ENCODE peak calls at places on chromosome 6, in six cellular contexts. H is fibroblast of lung; N is brain microvascular endothelial cell; Z is ascending aorta; M is CD4-positive, alpha-beta T cell; O is stomach. X is an unnamed sample.

GRCh38 chr6:133551847-133552331 is 310.7 kb downstream of the EYA4 start:
- DNase-seq in M (no peak), O (no peak), N (peak; percentile 98), H (peak; percentile 99), Z (no peak), X (no peak)

GRCh38 chr6:128515550-128516513 is 4.6 kb downstream of the PTPRK start:
- DNase-seq in M (no peak), Z (no peak), N (no peak), O (no peak), H (peak; percentile 71), X (no peak)

GRCh38 chr6:64259372-64259771 is 623.8 kb downstream of the PHF3 start:
- DNase-seq in M (no peak), N (no peak), O (no peak), Z (no peak), H (no peak), X (no peak)

GRCh38 chr6:28945360-28945759 is 21.6 kb upstream of the TRIM27 start:
- DNase-seq in H (no peak), N (no peak), M (no peak), O (no peak), Z (no peak), X (no peak)

GRCh38 chr6:167532410-167533294 is 207.8 kb downstream of the TTLL2 start:
- DNase-seq in M (no peak), Z (no peak), N (no peak), H (no peak), O (no peak), X (no peak)

GRCh38 chr6:151916680-151917164 is 109.2 kb downstream of the ESR1 start:
- DNase-seq in H (peak; percentile 65), O (no peak), Z (no peak), N (peak; percentile 88), M (no peak), X (no peak)

GRCh38 chr6:169846286-169847056 is 95.0 kb downstream of the ERMARD start:
- DNase-seq in N (no peak), O (peak; percentile 20), H (no peak), Z (peak; percentile 57), M (no peak), X (no peak)

GRCh38 chr6:14734416-14735340 is 511.2 kb upstream of the JARID2 start:
- DNase-seq in H (peak; percentile 85), N (peak; percentile 77), Z (peak; percentile 60), M (no peak), O (no peak), X (no peak)

GRCh38 chr6:35096129-35096852 is 44.8 kb downstream of the TCP11 start:
- DNase-seq in M (no peak), O (no peak), N (peak; percentile 79), Z (no peak), H (peak; percentile 72), X (no peak)

GRCh38 chr6:3671382-3671781 is 80.1 kb downstream of the PXDC1 start:
- DNase-seq in O (no peak), H (no peak), N (no peak), M (no peak), Z (no peak), X (no peak)

GRCh38 chr6:73030257-73030656 is 195.0 kb downstream of the KHDC1L start:
- DNase-seq in N (no peak), H (no peak), O (no peak), Z (no peak), M (no peak), X (no peak)

GRCh38 chr6:169979873-169980440 is 228.5 kb downstream of the ERMARD start:
- DNase-seq in M (no peak), H (no peak), O (no peak), Z (no peak), N (no peak), X (no peak)

GRCh38 chr6:44404022-44404714 is 16.7 kb downstream of the CDC5L start:
- DNase-seq in M (no peak), Z (no peak), N (no peak), O (no peak), H (no peak), X (no peak)

GRCh38 chr6:144008501-144009245 is 614 bp upstream of the PLAGL1 start:
- DNase-seq in N (no peak), H (no peak), O (no peak), Z (no peak), M (no peak), X (peak; percentile 16)

GRCh38 chr6:10033223-10033829 is 381.5 kb downstream of the TFAP2A start:
- DNase-seq in O (no peak), N (no peak), M (no peak), Z (no peak), H (no peak), X (no peak)

GRCh38 chr6:2171728-2172127 is 73.7 kb downstream of the GMDS start:
- DNase-seq in H (no peak), O (no peak), M (no peak), N (no peak), Z (no peak), X (no peak)

GRCh38 chr6:57147955-57148858 is 23.9 kb upstream of the BAG2 start:
- DNase-seq in H (no peak), M (no peak), N (peak; percentile 21), Z (no peak), O (no peak), X (no peak)

GRCh38 chr6:83517500-83517899 is 5.2 kb downstream of the PRSS35 start:
- DNase-seq in N (no peak), M (no peak), O (no peak), H (no peak), Z (no peak), X (no peak)

GRCh38 chr6:29967379-29968010 is 25.2 kb downstream of the HLA-A start:
- DNase-seq in O (peak; percentile 74), N (no peak), H (no peak), M (no peak), Z (no peak), X (no peak)

GRCh38 chr6:159421586-159421985 is 252.4 kb downstream of the FNDC1 start:
- DNase-seq in M (no peak), Z (no peak), O (no peak), H (no peak), N (no peak), X (no peak)

GRCh38 chr6:111730835-111731234 is 125.2 kb upstream of the TRAF3IP2 start:
- DNase-seq in N (no peak), M (no peak), H (peak; percentile 52), O (peak; percentile 71), Z (no peak), X (no peak)

GRCh38 chr6:143993965-143994646 is 14.0 kb downstream of the PLAGL1 start:
- DNase-seq in N (no peak), M (no peak), O (no peak), Z (no peak), H (no peak), X (no peak)

GRCh38 chr6:133341607-133342158 is 100.5 kb downstream of the EYA4 start:
- DNase-seq in H (peak; percentile 90), O (no peak), M (no peak), N (peak; percentile 85), Z (no peak), X (no peak)

GRCh38 chr6:100462990-100463684 is 1.6 kb downstream of the SIM1 start:
- DNase-seq in H (no peak), M (no peak), N (no peak), O (no peak), Z (no peak), X (no peak)

GRCh38 chr6:133609404-133610270 is 279.3 kb upstream of the TCF21 start:
- DNase-seq in N (peak; percentile 100), O (no peak), H (peak; percentile 100), Z (no peak), M (no peak), X (no peak)

GRCh38 chr6:4489538-4489937 is 286.7 kb upstream of the CDYL start:
- DNase-seq in M (no peak), Z (no peak), H (no peak), N (no peak), O (no peak), X (no peak)

GRCh38 chr6:1607557-1608221 is 2.0 kb upstream of the FOXC1 start:
- DNase-seq in N (no peak), H (no peak), M (no peak), Z (no peak), O (no peak), X (no peak)

GRCh38 chr6:84771732-84772131 is 7.3 kb upstream of the TBX18 start:
- DNase-seq in Z (no peak), N (no peak), M (no peak), O (no peak), H (no peak), X (no peak)

GRCh38 chr6:114557089-114557488 is 214.3 kb upstream of the HS3ST5 start:
- DNase-seq in N (no peak), H (no peak), O (no peak), Z (no peak), M (no peak), X (no peak)

GRCh38 chr6:45156075-45156474 is 172.1 kb upstream of the RUNX2 start:
- DNase-seq in Z (no peak), H (no peak), M (no peak), O (no peak), N (no peak), X (no peak)

GRCh38 chr6:157246048-157246630 is 77.2 kb downstream of the TMEM242 start:
- DNase-seq in Z (no peak), M (no peak), O (no peak), N (no peak), H (no peak), X (no peak)

GRCh38 chr6:2583459-2583858 is 167.3 kb downstream of the MYLK4 start:
- DNase-seq in M (no peak), Z (no peak), O (no peak), H (no peak), N (no peak), X (no peak)

GRCh38 chr6:108868551-108869145 is 20.4 kb downstream of the ARMC2 start:
- DNase-seq in O (no peak), Z (no peak), H (no peak), M (no peak), N (no peak), X (no peak)

GRCh38 chr6:158337332-158337731 is 25.1 kb downstream of the TULP4 start:
- DNase-seq in N (no peak), Z (no peak), H (no peak), O (peak; percentile 30), M (no peak), X (no peak)

GRCh38 chr6:98590957-98591356 is 243.4 kb upstream of the POU3F2 start:
- DNase-seq in M (no peak), O (no peak), H (no peak), N (no peak), Z (no peak), X (no peak)

GRCh38 chr6:42086046-42086664 is 35.8 kb downstream of the TAF8 start:
- DNase-seq in N (no peak), H (peak; percentile 17), O (peak; percentile 51), M (no peak), Z (no peak), X (no peak)
- TF ChIP-seq CTCF in N (peak; percentile 50), H (peak; percentile 8), O (no peak), M (no peak), Z (no peak), X (no peak)

GRCh38 chr6:70289299-70289698 is 13.6 kb downstream of the COL9A1 start:
- DNase-seq in H (no peak), O (no peak), M (no peak), N (no peak), Z (no peak), X (no peak)
- TF ChIP-seq CTCF in H (no peak), O (no peak), M (no peak), N (peak; percentile 30), Z (no peak), X (no peak)

GRCh38 chr6:12916001-12916400 is 199.4 kb downstream of the PHACTR1 start:
- DNase-seq in H (no peak), Z (no peak), N (no peak), O (no peak), M (no peak), X (no peak)
- TF ChIP-seq CTCF in H (no peak), Z (no peak), N (no peak), O (no peak), M (no peak), X (no peak)

GRCh38 chr6:149316740-149317655 is 514 bp upstream of the TAB2 start:
- DNase-seq in N (peak; percentile 88), M (peak; percentile 87), Z (peak; percentile 95), O (peak; percentile 90), H (peak; percentile 91), X (peak; percentile 79)
- TF ChIP-seq CTCF in N (no peak), M (no peak), Z (no peak), O (no peak), H (peak; percentile 14), X (no peak)

X was measured in activated B cell treated with CpG ODN at 0.5 μM for 24 hours.